ENCODE peak calls at places on chromosomes 11 and 22, in five cellular contexts. One of them, this sample, is unnamed.

GRCh38 chr11:111688028-111688427 is 78.2 kb downstream of the PPP2R1B start:
- DNase-seq in NCI-H69: no peak
- DNase-seq in CD14-positive monocyte: no peak
- DNase-seq in pancreas: no peak
- DNase-seq in CD8-positive, alpha-beta T cell: no peak
- DNase-seq in this sample: no peak

GRCh38 chr11:32960553-32961164 is 55.0 kb upstream of the DEPDC7 start:
- DNase-seq in CD8-positive, alpha-beta T cell: no peak
- DNase-seq in CD14-positive monocyte: no peak
- DNase-seq in pancreas: no peak
- DNase-seq in NCI-H69: peak; percentile 66
- DNase-seq in this sample: peak; percentile 52

GRCh38 chr11:109197656-109198055 is 224.3 kb upstream of the C11orf87 start:
- DNase-seq in CD8-positive, alpha-beta T cell: no peak
- DNase-seq in CD14-positive monocyte: no peak
- DNase-seq in pancreas: no peak
- DNase-seq in NCI-H69: no peak
- DNase-seq in this sample: no peak

GRCh38 chr11:102436546-102436945 is 16.0 kb downstream of the TMEM123 start:
- DNase-seq in pancreas: no peak
- DNase-seq in CD14-positive monocyte: no peak
- DNase-seq in CD8-positive, alpha-beta T cell: no peak
- DNase-seq in NCI-H69: no peak
- DNase-seq in this sample: no peak

GRCh38 chr11:78800756-78801155 is 226.1 kb upstream of the NARS2 start:
- DNase-seq in NCI-H69: no peak
- DNase-seq in CD14-positive monocyte: no peak
- DNase-seq in CD8-positive, alpha-beta T cell: no peak
- DNase-seq in pancreas: no peak
- DNase-seq in this sample: no peak

GRCh38 chr11:73469401-73469800 is 93.2 kb downstream of the RELT start:
- DNase-seq in CD8-positive, alpha-beta T cell: no peak
- DNase-seq in pancreas: no peak
- DNase-seq in CD14-positive monocyte: no peak
- DNase-seq in NCI-H69: no peak
- DNase-seq in this sample: no peak

GRCh38 chr11:12103411-12104225 is 6.8 kb upstream of the MICAL2 start:
- DNase-seq in CD14-positive monocyte: no peak
- DNase-seq in NCI-H69: no peak
- DNase-seq in pancreas: peak; percentile 27
- DNase-seq in CD8-positive, alpha-beta T cell: no peak
- DNase-seq in this sample: no peak

GRCh38 chr11:28038775-28039174 is 69.2 kb downstream of the KIF18A start:
- DNase-seq in pancreas: no peak
- DNase-seq in CD8-positive, alpha-beta T cell: no peak
- DNase-seq in CD14-positive monocyte: no peak
- DNase-seq in NCI-H69: no peak
- DNase-seq in this sample: no peak

GRCh38 chr11:10305964-10306918 is 1.4 kb downstream of the ADM start:
- DNase-seq in NCI-H69: peak; percentile 62
- DNase-seq in pancreas: no peak
- DNase-seq in CD8-positive, alpha-beta T cell: no peak
- DNase-seq in CD14-positive monocyte: no peak
- DNase-seq in this sample: no peak

GRCh38 chr22:41687901-41688364 is 734 bp downstream of the SNU13 start:
- DNase-seq in CD8-positive, alpha-beta T cell: peak; percentile 18
- DNase-seq in NCI-H69: peak; percentile 65
- DNase-seq in CD14-positive monocyte: no peak
- DNase-seq in pancreas: no peak
- DNase-seq in this sample: peak; percentile 27

GRCh38 chr11:76978818-76979217 is 55.4 kb upstream of the B3GNT6 start:
- DNase-seq in NCI-H69: no peak
- DNase-seq in CD14-positive monocyte: no peak
- DNase-seq in CD8-positive, alpha-beta T cell: no peak
- DNase-seq in pancreas: no peak
- DNase-seq in this sample: no peak

GRCh38 chr11:58497951-58498350 is 10.0 kb downstream of the OR5B21 start:
- DNase-seq in CD8-positive, alpha-beta T cell: no peak
- DNase-seq in pancreas: no peak
- DNase-seq in NCI-H69: no peak
- DNase-seq in CD14-positive monocyte: no peak
- DNase-seq in this sample: no peak

GRCh38 chr11:79227732-79228416 is 213.0 kb downstream of the TENM4 start:
- DNase-seq in pancreas: no peak
- DNase-seq in CD8-positive, alpha-beta T cell: no peak
- DNase-seq in CD14-positive monocyte: no peak
- DNase-seq in NCI-H69: peak; percentile 25
- DNase-seq in this sample: no peak

GRCh38 chr22:22673099-22673498 is 28.7 kb downstream of the GGTLC2 start:
- DNase-seq in CD14-positive monocyte: no peak
- DNase-seq in NCI-H69: no peak
- DNase-seq in pancreas: no peak
- DNase-seq in CD8-positive, alpha-beta T cell: no peak
- DNase-seq in this sample: no peak

GRCh38 chr22:27668828-27669797 is 132.4 kb downstream of the MN1 start:
- DNase-seq in CD14-positive monocyte: peak; percentile 92
- DNase-seq in CD8-positive, alpha-beta T cell: no peak
- DNase-seq in NCI-H69: peak; percentile 24
- DNase-seq in pancreas: no peak
- DNase-seq in this sample: no peak

GRCh38 chr11:131079036-131079435 is 162.8 kb upstream of the SNX19 start:
- DNase-seq in pancreas: no peak
- DNase-seq in NCI-H69: no peak
- DNase-seq in CD8-positive, alpha-beta T cell: no peak
- DNase-seq in CD14-positive monocyte: no peak
- DNase-seq in this sample: no peak

GRCh38 chr11:46279393-46280099 is 2.1 kb downstream of the CREB3L1 start:
- DNase-seq in CD14-positive monocyte: no peak
- DNase-seq in pancreas: peak; percentile 39
- DNase-seq in CD8-positive, alpha-beta T cell: no peak
- DNase-seq in NCI-H69: peak; percentile 88
- DNase-seq in this sample: no peak

GRCh38 chr11:63884191-63884590 is 32.8 kb downstream of the RCOR2 start:
- DNase-seq in CD14-positive monocyte: no peak
- DNase-seq in pancreas: no peak
- DNase-seq in NCI-H69: no peak
- DNase-seq in CD8-positive, alpha-beta T cell: no peak
- DNase-seq in this sample: no peak

GRCh38 chr11:32015435-32015834 is 75.4 kb upstream of the RCN1 start:
- DNase-seq in pancreas: no peak
- DNase-seq in CD8-positive, alpha-beta T cell: no peak
- DNase-seq in NCI-H69: peak; percentile 45
- DNase-seq in CD14-positive monocyte: no peak
- DNase-seq in this sample: no peak

GRCh38 chr11:19742595-19743292 is 30.1 kb downstream of the NAV2 start:
- DNase-seq in CD14-positive monocyte: peak; percentile 55
- DNase-seq in pancreas: peak; percentile 64
- DNase-seq in CD8-positive, alpha-beta T cell: peak; percentile 70
- DNase-seq in NCI-H69: peak; percentile 70
- DNase-seq in this sample: peak; percentile 70

GRCh38 chr11:69000831-69001245 is 12.2 kb downstream of the MRGPRF start:
- DNase-seq in NCI-H69: no peak
- DNase-seq in CD14-positive monocyte: no peak
- DNase-seq in pancreas: no peak
- DNase-seq in CD8-positive, alpha-beta T cell: no peak
- DNase-seq in this sample: peak; percentile 36

GRCh38 chr11:47461876-47462275 is 12.9 kb upstream of the RAPSN start:
- DNase-seq in pancreas: no peak
- DNase-seq in CD14-positive monocyte: no peak
- DNase-seq in NCI-H69: peak; percentile 60
- DNase-seq in CD8-positive, alpha-beta T cell: no peak
- DNase-seq in this sample: no peak

GRCh38 chr11:76863196-76863777 is 2.6 kb downstream of the ACER3 start:
- DNase-seq in CD8-positive, alpha-beta T cell: no peak
- DNase-seq in pancreas: no peak
- DNase-seq in CD14-positive monocyte: peak; percentile 82
- DNase-seq in NCI-H69: no peak
- DNase-seq in this sample: no peak

GRCh38 chr11:105719073-105719846 is 109.4 kb downstream of the GRIA4 start:
- DNase-seq in CD14-positive monocyte: no peak
- DNase-seq in pancreas: no peak
- DNase-seq in NCI-H69: peak; percentile 97
- DNase-seq in CD8-positive, alpha-beta T cell: no peak
- DNase-seq in this sample: peak; percentile 63